ENCODE peak calls at places on chromosomes 5 and 9, in four cellular contexts. X is suprapubic skin, J is OCI-LY7, U is left kidney. T is an unnamed sample.

GRCh38 chr9:94717656-94718225 is 8.8 kb upstream of the AOPEP start:
- DNase-seq in X (no peak), U (no peak), J (no peak), T (no peak)

GRCh38 chr5:36246011-36246410 is 4.3 kb upstream of the NADK2 start:
- DNase-seq in X (no peak), U (no peak), J (no peak), T (no peak)

GRCh38 chr5:130652178-130652577 is 512.9 kb downstream of the HINT1 start:
- DNase-seq in J (no peak), X (no peak), U (no peak), T (no peak)

GRCh38 chr5:178320281-178320855 is 87.8 kb upstream of the PHYKPL start:
- DNase-seq in U (peak), X (no peak), J (no peak), T (no peak)

GRCh38 chr9:87620727-87621322 is 105.1 kb upstream of the CTSL start:
- DNase-seq in X (no peak), J (no peak), U (peak), T (no peak)

GRCh38 chr5:93576015-93576414 is 5.0 kb downstream of the NR2F1-AS1 start:
- DNase-seq in X (no peak), J (no peak), U (peak), T (no peak)

GRCh38 chr5:95761771-95762680 is 30.9 kb downstream of the RHOBTB3 start:
- DNase-seq in X (no peak), J (peak), U (peak), T (no peak)

GRCh38 chr5:94849324-94849723 is 230.9 kb downstream of the SLF1 start:
- DNase-seq in J (no peak), U (no peak), X (no peak), T (no peak)

GRCh38 chr9:123866497-123866896 is 63.4 kb downstream of the DENND1A start:
- DNase-seq in U (no peak), J (no peak), X (no peak), T (no peak)

GRCh38 chr5:160021818-160022446 is 13.0 kb downstream of the TTC1 start:
- DNase-seq in U (peak), X (no peak), J (peak), T (peak)

GRCh38 chr5:74188341-74188740 is 452.2 kb downstream of the ENC1 start:
- DNase-seq in X (no peak), J (no peak), U (no peak), T (no peak)

GRCh38 chr9:20552874-20553624 is 69.2 kb downstream of the MLLT3 start:
- DNase-seq in U (no peak), X (no peak), J (no peak), T (peak)

GRCh38 chr5:171462136-171462927 is 42.9 kb downstream of the FGF18 start:
- DNase-seq in J (no peak), U (no peak), X (no peak), T (no peak)

GRCh38 chr9:84154320-84154719 is 173.7 kb downstream of the RMI1 start:
- DNase-seq in J (no peak), X (no peak), U (no peak), T (no peak)

GRCh38 chr9:132365986-132366385 is 11.2 kb upstream of the SETX start:
- DNase-seq in J (no peak), U (no peak), X (no peak), T (no peak)

GRCh38 chr5:84393969-84394368 is 9.3 kb upstream of the EDIL3 start:
- DNase-seq in X (no peak), J (no peak), U (no peak), T (no peak)

GRCh38 chr9:96136992-96137665 is 164.8 kb downstream of the HSD17B3 start:
- DNase-seq in X (peak), J (peak), U (peak), T (peak)

GRCh38 chr5:33781286-33781685 is 110.5 kb downstream of the ADAMTS12 start:
- DNase-seq in X (no peak), U (peak), J (no peak), T (no peak)

GRCh38 chr5:219492-219891 is 1.4 kb downstream of the SDHA start:
- DNase-seq in J (peak), X (no peak), U (peak), T (peak)

GRCh38 chr9:124266139-124266825 is 8.5 kb downstream of the NEK6 start:
- DNase-seq in U (no peak), X (no peak), J (no peak), T (no peak)

GRCh38 chr5:50751064-50751657 is 84.7 kb downstream of the PARP8 start:
- DNase-seq in U (peak), X (no peak), J (peak), T (peak)

GRCh38 chr9:122338989-122339388 is 31.8 kb upstream of the PTGS1 start:
- DNase-seq in U (no peak), X (no peak), J (no peak), T (no peak)

GRCh38 chr9:133813749-133814585 is 75.8 kb upstream of the SARDH start:
- DNase-seq in J (no peak), X (no peak), U (peak), T (no peak)

GRCh38 chr5:56490971-56491468 is 257.9 kb upstream of the ANKRD55 start:
- DNase-seq in U (peak), X (no peak), J (no peak), T (no peak)

GRCh38 chr9:75039006-75039405 is 10.9 kb upstream of the CARNMT1 start:
- DNase-seq in J (no peak), X (no peak), U (no peak), T (no peak)

T was measured in MM.1S.